ENCODE peak calls at places on chromosome 9, in six cellular contexts. One of them, this sample, is unnamed.

GRCh38 chr9:18906656-18907395 is 126.2 kb downstream of the SAXO1 start:
- DNase-seq in Calu3: no peak
- DNase-seq in stimulated activated CD4-positive, alpha-beta T cell treated with anti-CD3 and anti-CD28 coated beads, TNF-alpha, amount 100 ng/mL, for 48 hours: no peak
- DNase-seq in HFF-Myc: no peak
- DNase-seq in GF-D8: no peak
- DNase-seq in NCI-H1092: no peak
- DNase-seq in this sample: no peak

GRCh38 chr9:85178486-85178885 is 509.0 kb downstream of the NTRK2 start:
- DNase-seq in Calu3: no peak
- DNase-seq in stimulated activated CD4-positive, alpha-beta T cell treated with anti-CD3 and anti-CD28 coated beads, TNF-alpha, amount 100 ng/mL, for 48 hours: no peak
- DNase-seq in HFF-Myc: no peak
- DNase-seq in GF-D8: no peak
- DNase-seq in NCI-H1092: peak; percentile 96
- DNase-seq in this sample: no peak

GRCh38 chr9:77587036-77587435 is 61.1 kb downstream of the GNA14 start:
- DNase-seq in Calu3: no peak
- DNase-seq in stimulated activated CD4-positive, alpha-beta T cell treated with anti-CD3 and anti-CD28 coated beads, TNF-alpha, amount 100 ng/mL, for 48 hours: no peak
- DNase-seq in HFF-Myc: no peak
- DNase-seq in GF-D8: no peak
- DNase-seq in NCI-H1092: no peak
- DNase-seq in this sample: no peak

GRCh38 chr9:127049044-127049443 is 73.4 kb downstream of the ANGPTL2 start:
- DNase-seq in Calu3: peak; percentile 33
- DNase-seq in stimulated activated CD4-positive, alpha-beta T cell treated with anti-CD3 and anti-CD28 coated beads, TNF-alpha, amount 100 ng/mL, for 48 hours: no peak
- DNase-seq in HFF-Myc: peak; percentile 81
- DNase-seq in GF-D8: no peak
- DNase-seq in NCI-H1092: no peak
- DNase-seq in this sample: no peak

GRCh38 chr9:109497193-109498165 is 628 bp downstream of the PTPN3 start:
- DNase-seq in Calu3: peak; percentile 42
- DNase-seq in stimulated activated CD4-positive, alpha-beta T cell treated with anti-CD3 and anti-CD28 coated beads, TNF-alpha, amount 100 ng/mL, for 48 hours: no peak
- DNase-seq in HFF-Myc: no peak
- DNase-seq in GF-D8: no peak
- DNase-seq in NCI-H1092: peak; percentile 27
- DNase-seq in this sample: peak; percentile 54

GRCh38 chr9:13719410-13719809 is 439.9 kb upstream of the MPDZ start:
- DNase-seq in Calu3: no peak
- DNase-seq in stimulated activated CD4-positive, alpha-beta T cell treated with anti-CD3 and anti-CD28 coated beads, TNF-alpha, amount 100 ng/mL, for 48 hours: no peak
- DNase-seq in HFF-Myc: no peak
- DNase-seq in GF-D8: no peak
- DNase-seq in NCI-H1092: no peak
- DNase-seq in this sample: no peak

GRCh38 chr9:33024126-33024965 is 727 bp upstream of the DNAJA1 start:
- DNase-seq in Calu3: no peak
- DNase-seq in stimulated activated CD4-positive, alpha-beta T cell treated with anti-CD3 and anti-CD28 coated beads, TNF-alpha, amount 100 ng/mL, for 48 hours: no peak
- DNase-seq in HFF-Myc: no peak
- DNase-seq in GF-D8: no peak
- DNase-seq in NCI-H1092: peak; percentile 47
- DNase-seq in this sample: no peak

GRCh38 chr9:5562806-5563416 is 52.6 kb downstream of the PDCD1LG2 start:
- DNase-seq in Calu3: no peak
- DNase-seq in stimulated activated CD4-positive, alpha-beta T cell treated with anti-CD3 and anti-CD28 coated beads, TNF-alpha, amount 100 ng/mL, for 48 hours: no peak
- DNase-seq in HFF-Myc: no peak
- DNase-seq in GF-D8: no peak
- DNase-seq in NCI-H1092: no peak
- DNase-seq in this sample: no peak

GRCh38 chr9:72589684-72590555 is 68.5 kb downstream of the TMC1 start:
- DNase-seq in Calu3: no peak
- DNase-seq in stimulated activated CD4-positive, alpha-beta T cell treated with anti-CD3 and anti-CD28 coated beads, TNF-alpha, amount 100 ng/mL, for 48 hours: no peak
- DNase-seq in HFF-Myc: no peak
- DNase-seq in GF-D8: no peak
- DNase-seq in NCI-H1092: no peak
- DNase-seq in this sample: no peak

GRCh38 chr9:18638448-18639249 is 164.7 kb downstream of the ADAMTSL1 start:
- DNase-seq in Calu3: no peak
- DNase-seq in stimulated activated CD4-positive, alpha-beta T cell treated with anti-CD3 and anti-CD28 coated beads, TNF-alpha, amount 100 ng/mL, for 48 hours: no peak
- DNase-seq in HFF-Myc: no peak
- DNase-seq in GF-D8: no peak
- DNase-seq in NCI-H1092: no peak
- DNase-seq in this sample: no peak

GRCh38 chr9:100474082-100474949 is 1.4 kb downstream of the TMEFF1 start:
- DNase-seq in Calu3: no peak
- DNase-seq in stimulated activated CD4-positive, alpha-beta T cell treated with anti-CD3 and anti-CD28 coated beads, TNF-alpha, amount 100 ng/mL, for 48 hours: no peak
- DNase-seq in HFF-Myc: no peak
- DNase-seq in GF-D8: no peak
- DNase-seq in NCI-H1092: no peak
- DNase-seq in this sample: no peak

GRCh38 chr9:93205045-93205768 is 21.3 kb downstream of the WNK2 start:
- DNase-seq in Calu3: no peak
- DNase-seq in stimulated activated CD4-positive, alpha-beta T cell treated with anti-CD3 and anti-CD28 coated beads, TNF-alpha, amount 100 ng/mL, for 48 hours: no peak
- DNase-seq in HFF-Myc: no peak
- DNase-seq in GF-D8: no peak
- DNase-seq in NCI-H1092: peak; percentile 56
- DNase-seq in this sample: no peak

GRCh38 chr9:135554718-135555117 is 6.8 kb upstream of the PAEP start:
- DNase-seq in Calu3: no peak
- DNase-seq in stimulated activated CD4-positive, alpha-beta T cell treated with anti-CD3 and anti-CD28 coated beads, TNF-alpha, amount 100 ng/mL, for 48 hours: no peak
- DNase-seq in HFF-Myc: no peak
- DNase-seq in GF-D8: no peak
- DNase-seq in NCI-H1092: no peak
- DNase-seq in this sample: no peak

GRCh38 chr9:117098331-117098730 is 316.5 kb downstream of the ASTN2 start:
- DNase-seq in Calu3: no peak
- DNase-seq in stimulated activated CD4-positive, alpha-beta T cell treated with anti-CD3 and anti-CD28 coated beads, TNF-alpha, amount 100 ng/mL, for 48 hours: no peak
- DNase-seq in HFF-Myc: no peak
- DNase-seq in GF-D8: no peak
- DNase-seq in NCI-H1092: no peak
- DNase-seq in this sample: no peak

GRCh38 chr9:16794871-16795639 is 75.4 kb downstream of the BNC2 start:
- DNase-seq in Calu3: no peak
- DNase-seq in stimulated activated CD4-positive, alpha-beta T cell treated with anti-CD3 and anti-CD28 coated beads, TNF-alpha, amount 100 ng/mL, for 48 hours: no peak
- DNase-seq in HFF-Myc: peak; percentile 81
- DNase-seq in GF-D8: no peak
- DNase-seq in NCI-H1092: no peak
- DNase-seq in this sample: no peak

GRCh38 chr9:4828776-4829175 is 36.0 kb downstream of the RCL1 start:
- DNase-seq in Calu3: no peak
- DNase-seq in stimulated activated CD4-positive, alpha-beta T cell treated with anti-CD3 and anti-CD28 coated beads, TNF-alpha, amount 100 ng/mL, for 48 hours: no peak
- DNase-seq in HFF-Myc: no peak
- DNase-seq in GF-D8: no peak
- DNase-seq in NCI-H1092: no peak
- DNase-seq in this sample: no peak

GRCh38 chr9:131943397-131943796 is 136.3 kb downstream of the MED27 start:
- DNase-seq in Calu3: no peak
- DNase-seq in stimulated activated CD4-positive, alpha-beta T cell treated with anti-CD3 and anti-CD28 coated beads, TNF-alpha, amount 100 ng/mL, for 48 hours: no peak
- DNase-seq in HFF-Myc: no peak
- DNase-seq in GF-D8: no peak
- DNase-seq in NCI-H1092: no peak
- DNase-seq in this sample: peak; percentile 97

GRCh38 chr9:138075496-138075895 is 197.9 kb downstream of the CACNA1B start:
- DNase-seq in Calu3: no peak
- DNase-seq in stimulated activated CD4-positive, alpha-beta T cell treated with anti-CD3 and anti-CD28 coated beads, TNF-alpha, amount 100 ng/mL, for 48 hours: no peak
- DNase-seq in HFF-Myc: no peak
- DNase-seq in GF-D8: no peak
- DNase-seq in NCI-H1092: no peak
- DNase-seq in this sample: no peak

GRCh38 chr9:117405950-117406705 is 8.7 kb downstream of the ASTN2 start:
- DNase-seq in Calu3: no peak
- DNase-seq in stimulated activated CD4-positive, alpha-beta T cell treated with anti-CD3 and anti-CD28 coated beads, TNF-alpha, amount 100 ng/mL, for 48 hours: no peak
- DNase-seq in HFF-Myc: no peak
- DNase-seq in GF-D8: no peak
- DNase-seq in NCI-H1092: no peak
- DNase-seq in this sample: no peak

GRCh38 chr9:71830131-71830530 is 61.8 kb upstream of the CEMIP2 start:
- DNase-seq in Calu3: no peak
- DNase-seq in stimulated activated CD4-positive, alpha-beta T cell treated with anti-CD3 and anti-CD28 coated beads, TNF-alpha, amount 100 ng/mL, for 48 hours: no peak
- DNase-seq in HFF-Myc: no peak
- DNase-seq in GF-D8: no peak
- DNase-seq in NCI-H1092: no peak
- DNase-seq in this sample: no peak

GRCh38 chr9:120642129-120642528 is 62.2 kb upstream of the CDK5RAP2 start:
- DNase-seq in Calu3: no peak
- DNase-seq in stimulated activated CD4-positive, alpha-beta T cell treated with anti-CD3 and anti-CD28 coated beads, TNF-alpha, amount 100 ng/mL, for 48 hours: no peak
- DNase-seq in HFF-Myc: no peak
- DNase-seq in GF-D8: no peak
- DNase-seq in NCI-H1092: no peak
- DNase-seq in this sample: no peak

GRCh38 chr9:116868212-116868611 is 181.1 kb downstream of the TRIM32 start:
- DNase-seq in Calu3: peak; percentile 5
- DNase-seq in stimulated activated CD4-positive, alpha-beta T cell treated with anti-CD3 and anti-CD28 coated beads, TNF-alpha, amount 100 ng/mL, for 48 hours: no peak
- DNase-seq in HFF-Myc: no peak
- DNase-seq in GF-D8: no peak
- DNase-seq in NCI-H1092: no peak
- DNase-seq in this sample: no peak

GRCh38 chr9:3873818-3874217 is 348.0 kb upstream of the RFX3 start:
- DNase-seq in Calu3: no peak
- DNase-seq in stimulated activated CD4-positive, alpha-beta T cell treated with anti-CD3 and anti-CD28 coated beads, TNF-alpha, amount 100 ng/mL, for 48 hours: no peak
- DNase-seq in HFF-Myc: no peak
- DNase-seq in GF-D8: no peak
- DNase-seq in NCI-H1092: no peak
- DNase-seq in this sample: no peak

GRCh38 chr9:93357649-93358048 is 93.8 kb upstream of the FAM120A start:
- DNase-seq in Calu3: no peak
- DNase-seq in stimulated activated CD4-positive, alpha-beta T cell treated with anti-CD3 and anti-CD28 coated beads, TNF-alpha, amount 100 ng/mL, for 48 hours: no peak
- DNase-seq in HFF-Myc: no peak
- DNase-seq in GF-D8: no peak
- DNase-seq in NCI-H1092: no peak
- DNase-seq in this sample: no peak

GRCh38 chr9:19409406-19410194 is 791 bp downstream of the ACER2 start:
- DNase-seq in Calu3: peak; percentile 32
- DNase-seq in stimulated activated CD4-positive, alpha-beta T cell treated with anti-CD3 and anti-CD28 coated beads, TNF-alpha, amount 100 ng/mL, for 48 hours: peak; percentile 4
- DNase-seq in HFF-Myc: no peak
- DNase-seq in GF-D8: no peak
- DNase-seq in NCI-H1092: no peak
- DNase-seq in this sample: peak; percentile 45

GRCh38 chr9:70411930-70412677 is 2.4 kb downstream of the KLF9 start:
- DNase-seq in Calu3: no peak
- DNase-seq in stimulated activated CD4-positive, alpha-beta T cell treated with anti-CD3 and anti-CD28 coated beads, TNF-alpha, amount 100 ng/mL, for 48 hours: peak; percentile 61
- DNase-seq in HFF-Myc: no peak
- DNase-seq in GF-D8: peak; percentile 77
- DNase-seq in NCI-H1092: no peak
- DNase-seq in this sample: peak; percentile 8

GRCh38 chr9:127181595-127182190 is 59.3 kb upstream of the ANGPTL2 start:
- DNase-seq in Calu3: no peak
- DNase-seq in stimulated activated CD4-positive, alpha-beta T cell treated with anti-CD3 and anti-CD28 coated beads, TNF-alpha, amount 100 ng/mL, for 48 hours: no peak
- DNase-seq in HFF-Myc: no peak
- DNase-seq in GF-D8: no peak
- DNase-seq in NCI-H1092: no peak
- DNase-seq in this sample: peak; percentile 78

GRCh38 chr9:88653926-88654325 is 118.9 kb downstream of the NXNL2 start:
- DNase-seq in Calu3: no peak
- DNase-seq in stimulated activated CD4-positive, alpha-beta T cell treated with anti-CD3 and anti-CD28 coated beads, TNF-alpha, amount 100 ng/mL, for 48 hours: no peak
- DNase-seq in HFF-Myc: no peak
- DNase-seq in GF-D8: no peak
- DNase-seq in NCI-H1092: no peak
- DNase-seq in this sample: no peak

GRCh38 chr9:137030528-137030927 is 1.4 kb downstream of the FUT7 start:
- DNase-seq in Calu3: no peak
- DNase-seq in stimulated activated CD4-positive, alpha-beta T cell treated with anti-CD3 and anti-CD28 coated beads, TNF-alpha, amount 100 ng/mL, for 48 hours: no peak
- DNase-seq in HFF-Myc: no peak
- DNase-seq in GF-D8: peak; percentile 92
- DNase-seq in NCI-H1092: no peak
- DNase-seq in this sample: no peak

GRCh38 chr9:37192803-37193202 is 72.4 kb downstream of the ZCCHC7 start:
- DNase-seq in Calu3: no peak
- DNase-seq in stimulated activated CD4-positive, alpha-beta T cell treated with anti-CD3 and anti-CD28 coated beads, TNF-alpha, amount 100 ng/mL, for 48 hours: no peak
- DNase-seq in HFF-Myc: no peak
- DNase-seq in GF-D8: no peak
- DNase-seq in NCI-H1092: no peak
- DNase-seq in this sample: no peak

GRCh38 chr9:16687678-16688369 is 182.6 kb downstream of the BNC2 start:
- DNase-seq in Calu3: no peak
- DNase-seq in stimulated activated CD4-positive, alpha-beta T cell treated with anti-CD3 and anti-CD28 coated beads, TNF-alpha, amount 100 ng/mL, for 48 hours: no peak
- DNase-seq in HFF-Myc: no peak
- DNase-seq in GF-D8: no peak
- DNase-seq in NCI-H1092: no peak
- DNase-seq in this sample: no peak

GRCh38 chr9:35711501-35712428 is 20.2 kb downstream of the TLN1 start:
- DNase-seq in Calu3: no peak
- DNase-seq in stimulated activated CD4-positive, alpha-beta T cell treated with anti-CD3 and anti-CD28 coated beads, TNF-alpha, amount 100 ng/mL, for 48 hours: no peak
- DNase-seq in HFF-Myc: no peak
- DNase-seq in GF-D8: no peak
- DNase-seq in NCI-H1092: no peak
- DNase-seq in this sample: no peak

GRCh38 chr9:96217756-96218693 is 84.0 kb downstream of the HSD17B3 start:
- DNase-seq in Calu3: peak; percentile 78
- DNase-seq in stimulated activated CD4-positive, alpha-beta T cell treated with anti-CD3 and anti-CD28 coated beads, TNF-alpha, amount 100 ng/mL, for 48 hours: peak; percentile 77
- DNase-seq in HFF-Myc: no peak
- DNase-seq in GF-D8: no peak
- DNase-seq in NCI-H1092: peak; percentile 47
- DNase-seq in this sample: peak; percentile 72

GRCh38 chr9:131578778-131579504 is 33.6 kb downstream of the PRRT1B start:
- DNase-seq in Calu3: no peak
- DNase-seq in stimulated activated CD4-positive, alpha-beta T cell treated with anti-CD3 and anti-CD28 coated beads, TNF-alpha, amount 100 ng/mL, for 48 hours: peak; percentile 18
- DNase-seq in HFF-Myc: no peak
- DNase-seq in GF-D8: peak; percentile 54
- DNase-seq in NCI-H1092: no peak
- DNase-seq in this sample: no peak

GRCh38 chr9:75672478-75672877 is 218.0 kb upstream of the PCSK5 start:
- DNase-seq in Calu3: no peak
- DNase-seq in stimulated activated CD4-positive, alpha-beta T cell treated with anti-CD3 and anti-CD28 coated beads, TNF-alpha, amount 100 ng/mL, for 48 hours: no peak
- DNase-seq in HFF-Myc: no peak
- DNase-seq in GF-D8: no peak
- DNase-seq in NCI-H1092: no peak
- DNase-seq in this sample: no peak

This sample was measured in NCI-H2171.